ENCODE peak calls at places on chromosomes 2 and 18, in nine cellular contexts. L is IMR-90, U is GM23248, J is mesenchymal stem cell, K is mammary epithelial cell, O is hepatocyte, Z is astrocyte, N is HCT116, T is keratinocyte. X is an unnamed sample.

GRCh38 chr2:13240789-13241487 is 524.2 kb downstream of the TRIB2 start:
- DNase-seq in K (no peak), L (no peak), N (no peak), T (no peak), U (no peak), J (no peak), O (no peak), Z (no peak), X (no peak)

GRCh38 chr2:158325031-158325781 is 131.3 kb downstream of the CCDC148 start:
- DNase-seq in L (peak), K (peak), J (peak), T (no peak), U (peak), N (no peak), O (no peak), Z (peak), X (peak)

GRCh38 chr2:128754246-128754724 is 435.6 kb upstream of the HS6ST1 start:
- DNase-seq in L (no peak), K (no peak), O (no peak), U (no peak), Z (peak), N (no peak), T (no peak), J (peak), X (no peak)

GRCh38 chr2:28635251-28635650 is 116.4 kb upstream of the PPP1CB start:
- DNase-seq in L (no peak), Z (peak), T (no peak), N (no peak), O (no peak), K (no peak), U (no peak), J (no peak), X (no peak)

GRCh38 chr2:203683932-203684556 is 22.4 kb upstream of the CD28 start:
- DNase-seq in O (peak), K (peak), J (peak), T (peak), U (peak), L (peak), Z (peak), N (no peak), X (peak)

GRCh38 chr2:10356459-10356851 is 53.8 kb downstream of the HPCAL1 start:
- DNase-seq in U (no peak), N (no peak), J (no peak), O (no peak), L (no peak), T (no peak), Z (no peak), K (no peak), X (no peak)

GRCh38 chr2:12090072-12090471 is 343.6 kb downstream of the LPIN1 start:
- DNase-seq in T (no peak), N (no peak), Z (no peak), J (no peak), O (no peak), K (no peak), U (no peak), L (no peak), X (no peak)

GRCh38 chr2:67626656-67627055 is 229.5 kb downstream of the ETAA1 start:
- DNase-seq in L (peak), K (peak), N (no peak), U (peak), Z (peak), T (no peak), O (no peak), J (peak), X (no peak)

GRCh38 chr2:24054366-24055010 is 4.9 kb downstream of the FKBP1B start:
- DNase-seq in O (no peak), N (no peak), L (no peak), U (no peak), T (no peak), K (no peak), Z (no peak), J (no peak), X (no peak)

GRCh38 chr18:49214058-49214457 is 246.4 kb downstream of the DYM start:
- DNase-seq in U (no peak), L (no peak), J (no peak), Z (no peak), O (no peak), N (no peak), K (no peak), T (no peak), X (no peak)

GRCh38 chr2:240401781-240402551 is 33.5 kb upstream of the GPC1 start:
- DNase-seq in K (no peak), O (no peak), N (no peak), Z (no peak), J (no peak), L (no peak), U (no peak), T (no peak), X (no peak)

GRCh38 chr2:72092099-72092498 is 55.6 kb downstream of the CYP26B1 start:
- DNase-seq in Z (no peak), L (no peak), N (no peak), K (peak), O (no peak), T (no peak), U (no peak), J (no peak), X (no peak)

GRCh38 chr2:150690870-150691269 is 203.4 kb upstream of the RND3 start:
- DNase-seq in Z (no peak), T (no peak), O (no peak), J (peak), U (peak), N (no peak), K (peak), L (peak), X (no peak)

GRCh38 chr2:38239452-38239851 is 137.6 kb downstream of the ATL2 start:
- DNase-seq in N (no peak), U (no peak), L (no peak), O (no peak), Z (peak), J (no peak), K (peak), T (peak), X (no peak)

GRCh38 chr2:101699191-101699938 is 1.9 kb downstream of the MAP4K4 start:
- DNase-seq in Z (peak), L (no peak), O (no peak), J (peak), T (no peak), U (peak), N (no peak), K (no peak), X (peak)

GRCh38 chr18:55079481-55080350 is 120.5 kb upstream of the CCDC68 start:
- DNase-seq in T (no peak), N (no peak), J (no peak), O (no peak), L (no peak), Z (peak), K (no peak), U (no peak), X (no peak)

GRCh38 chr18:65983750-65984149 is 232.9 kb downstream of the CDH7 start:
- DNase-seq in K (no peak), U (no peak), O (no peak), J (peak), Z (no peak), T (no peak), N (no peak), L (no peak), X (peak)

GRCh38 chr2:199977984-199978415 is 22.6 kb downstream of the MAIP1 start:
- DNase-seq in L (peak), J (peak), O (peak), K (peak), T (no peak), U (peak), Z (peak), N (peak), X (peak)

GRCh38 chr2:227370791-227371312 is 8.3 kb downstream of the TM4SF20 start:
- DNase-seq in O (no peak), T (no peak), U (peak), K (peak), Z (peak), J (no peak), N (no peak), L (peak), X (peak)

GRCh38 chr2:198440833-198441232 is 636.4 kb downstream of the PLCL1 start:
- DNase-seq in L (no peak), O (no peak), U (no peak), Z (no peak), K (peak), T (peak), J (no peak), N (no peak), X (no peak)

GRCh38 chr2:69933254-69933828 is 18.4 kb downstream of the MXD1 start:
- DNase-seq in N (no peak), Z (no peak), K (no peak), U (no peak), L (no peak), J (peak), O (no peak), T (no peak), X (peak)

GRCh38 chr2:60532421-60532820 is 21.0 kb downstream of the BCL11A start:
- DNase-seq in T (no peak), O (no peak), L (no peak), N (no peak), Z (no peak), K (no peak), J (no peak), U (peak), X (no peak)

GRCh38 chr2:43851026-43851980 is 12.5 kb downstream of the ABCG8 start:
- DNase-seq in Z (no peak), K (no peak), N (no peak), J (no peak), O (no peak), L (no peak), T (no peak), U (no peak), X (no peak)

GRCh38 chr2:157897106-157897971 is 21.2 kb upstream of the ACVR1 start:
- DNase-seq in K (no peak), T (no peak), Z (no peak), J (no peak), U (no peak), O (no peak), L (no peak), N (no peak), X (no peak)

GRCh38 chr18:47931707-47932103 is 1.2 kb upstream of the SMAD2 start:
- DNase-seq in U (peak), N (no peak), J (no peak), O (peak), L (no peak), T (no peak), Z (no peak), K (no peak), X (no peak)

GRCh38 chr2:39546937-39547336 is 109.9 kb upstream of the MAP4K3 start:
- DNase-seq in N (no peak), L (peak), Z (peak), U (no peak), T (no peak), K (peak), O (no peak), J (peak), X (peak)

GRCh38 chr18:24991661-24992060 is 360.3 kb downstream of the ZNF521 start:
- DNase-seq in N (no peak), K (no peak), O (no peak), T (no peak), Z (no peak), L (peak), J (no peak), U (no peak), X (no peak)

GRCh38 chr18:54003195-54003594 is 221.3 kb downstream of the MBD2 start:
- DNase-seq in U (no peak), T (no peak), K (no peak), L (no peak), J (no peak), Z (no peak), N (no peak), O (no peak), X (no peak)

GRCh38 chr2:16167471-16168426 is 227.4 kb downstream of the MYCN start:
- DNase-seq in Z (no peak), K (no peak), N (no peak), J (no peak), T (no peak), L (no peak), O (no peak), U (no peak), X (no peak)
- H2AFZ ChIP-seq in Z (no peak), K (no peak), N (no peak), J (no peak), T (no peak), L (no peak), O (no peak), U (no peak), X (no peak)

DNA sequence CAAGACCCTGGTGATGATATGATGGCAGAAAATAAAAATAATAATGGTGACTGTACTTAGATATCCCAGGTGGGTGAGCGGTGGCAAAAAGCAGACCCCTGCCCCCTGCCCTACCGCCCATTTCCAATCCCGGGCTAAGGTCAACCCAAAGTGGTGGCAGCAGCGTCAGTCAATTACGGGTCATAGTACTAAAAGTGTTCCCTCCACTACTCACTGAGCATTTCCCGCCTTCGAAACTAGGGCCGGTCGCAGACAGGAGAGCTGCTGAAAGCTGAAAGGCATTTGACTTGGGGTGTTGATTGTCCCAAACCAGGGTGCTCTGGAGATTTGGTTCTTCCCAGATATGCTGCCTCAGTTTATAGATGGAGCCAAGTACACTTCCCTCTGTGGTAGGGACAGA is 169.2 kb downstream of the MSH2 start:
- DNase-seq in U (no peak), L (no peak), K (no peak), J (no peak), O (no peak), T (no peak), Z (no peak), N (no peak), X (no peak)
- H2AFZ ChIP-seq in U (no peak), L (no peak), K (no peak), J (no peak), O (no peak), T (no peak), Z (no peak), N (no peak), X (no peak)

GRCh38 chr2:189519631-189520387 is 60.8 kb downstream of the SLC40A1 start:
- DNase-seq in O (no peak), K (no peak), Z (no peak), U (no peak), J (no peak), T (no peak), L (no peak), N (no peak), X (no peak)

GRCh38 chr2:189526241-189526640 is 54.3 kb downstream of the SLC40A1 start:
- DNase-seq in U (no peak), T (no peak), J (no peak), L (no peak), Z (no peak), O (no peak), K (no peak), N (no peak), X (no peak)

GRCh38 chr2:189521686-189522434 is 58.7 kb downstream of the SLC40A1 start:
- DNase-seq in J (peak), N (no peak), K (no peak), O (no peak), U (no peak), Z (no peak), L (peak), T (no peak), X (peak)

GRCh38 chr2:189524746-189525145 is 55.8 kb downstream of the SLC40A1 start:
- DNase-seq in Z (no peak), O (no peak), K (no peak), N (no peak), L (no peak), T (no peak), U (no peak), J (no peak), X (no peak)

GRCh38 chr2:189522435-189523151 is 58.0 kb downstream of the SLC40A1 start:
- DNase-seq in U (no peak), J (no peak), L (no peak), N (no peak), O (peak), K (no peak), T (no peak), Z (no peak), X (no peak)
- H2AFZ ChIP-seq in U (peak), J (no peak), L (no peak), N (no peak), O (no peak), K (no peak), T (no peak), Z (no peak), X (peak)

DNA sequence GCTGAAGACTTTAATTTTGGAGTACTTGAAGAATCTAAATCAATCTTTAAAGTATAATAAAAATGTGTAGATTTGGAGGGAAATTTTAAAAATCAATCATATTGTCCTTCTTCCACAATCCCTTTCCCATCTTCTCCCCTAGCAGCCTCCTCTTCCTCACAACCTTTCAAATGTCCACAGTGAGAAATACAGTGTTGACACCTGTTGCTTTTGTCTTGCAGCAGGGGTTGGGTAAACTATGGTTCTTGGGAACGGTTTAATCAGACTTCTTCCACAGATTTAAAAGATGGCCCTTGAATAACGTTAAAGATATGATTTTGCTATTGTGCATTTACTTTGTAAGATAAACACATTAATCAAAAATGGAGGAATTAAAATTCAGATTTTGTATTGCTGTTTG is 113.8 kb upstream of the SLC1A4 start:
- DNase-seq in Z (no peak), L (no peak), O (no peak), K (no peak), N (no peak), U (no peak), J (no peak), T (no peak), X (no peak)
- H2AFZ ChIP-seq in Z (no peak), L (no peak), O (no peak), K (no peak), N (peak), U (no peak), J (no peak), T (no peak), X (no peak)

DNA sequence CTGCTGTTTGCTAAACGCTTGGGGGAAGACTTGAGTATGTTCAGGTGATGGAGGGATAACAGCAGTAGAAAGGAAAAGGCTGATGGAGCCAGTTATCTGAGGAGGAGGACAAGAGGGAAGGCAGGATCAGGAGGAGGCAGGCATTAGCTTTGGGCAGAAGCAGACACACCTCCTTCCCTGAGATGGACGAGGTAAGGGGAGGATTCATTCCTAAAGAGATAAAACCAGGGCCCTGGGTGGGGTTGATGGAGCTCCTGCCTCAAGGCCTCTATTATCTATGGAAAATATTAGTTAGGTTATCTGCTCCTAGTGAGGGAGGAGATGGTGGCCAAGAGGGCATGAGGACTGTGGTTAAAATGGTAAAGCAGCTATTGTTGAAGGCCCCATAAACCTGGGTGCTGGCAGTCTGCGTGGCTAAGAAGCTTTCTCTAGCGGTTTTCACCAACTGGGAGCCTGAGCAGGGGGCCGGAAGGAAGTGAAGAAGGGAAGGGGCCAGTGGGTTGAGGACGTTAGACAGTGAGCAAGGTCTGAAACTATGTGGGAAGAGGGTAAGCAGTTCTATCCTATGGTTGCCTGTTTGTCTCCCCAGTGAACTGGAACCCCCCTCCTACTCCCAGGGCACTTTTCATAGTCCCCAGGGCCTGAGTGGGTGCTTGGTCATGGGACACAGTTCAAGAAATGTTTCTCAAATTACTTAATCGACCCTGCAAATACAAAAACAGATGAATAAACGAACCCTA is 56.6 kb upstream of the HK2 start:
- DNase-seq in K (no peak), O (no peak), J (no peak), U (no peak), L (no peak), N (no peak), Z (no peak), T (no peak), X (no peak)
- H2AFZ ChIP-seq in K (no peak), O (no peak), J (no peak), U (no peak), L (peak), N (no peak), Z (no peak), T (no peak), X (no peak)

DNA sequence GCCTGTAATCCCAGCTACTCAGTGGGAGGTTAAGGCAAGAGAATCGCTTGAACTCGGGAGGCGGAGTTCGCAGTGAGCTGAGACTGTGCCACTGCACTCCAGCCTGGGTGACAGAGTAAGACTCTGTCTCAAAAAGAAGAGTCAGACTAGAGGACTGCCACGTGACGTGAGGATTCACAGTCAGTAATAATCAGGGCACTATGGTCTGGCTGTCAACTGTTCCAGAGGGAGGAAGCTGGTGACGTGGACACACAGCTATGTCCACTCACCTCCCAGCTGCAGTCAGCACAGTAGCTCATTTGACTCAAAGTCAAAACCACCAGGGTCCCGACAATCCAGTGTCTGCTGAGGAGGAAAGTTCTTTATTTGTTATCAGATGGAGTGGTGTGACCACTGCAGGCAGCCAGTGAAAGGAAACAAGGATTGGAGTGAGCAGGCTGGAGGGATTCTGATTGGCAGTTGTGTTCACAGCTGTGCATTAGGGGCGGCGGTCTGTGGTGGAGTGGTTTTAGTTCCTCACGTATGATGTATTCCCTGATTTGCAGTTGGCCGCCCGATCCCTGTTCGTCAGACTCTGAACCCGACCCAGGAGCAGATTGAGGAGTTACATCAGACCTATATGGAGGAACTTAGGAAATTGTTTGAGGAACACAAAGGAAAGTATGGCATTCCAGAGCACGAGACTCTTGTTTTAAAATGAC is 37.9 kb downstream of the MOGAT1 start:
- DNase-seq in U (peak), K (peak), O (peak), N (peak), J (peak), T (no peak), Z (peak), L (peak), X (peak)
- H2AFZ ChIP-seq in U (peak), K (peak), O (no peak), N (peak), J (peak), T (peak), Z (peak), L (peak), X (peak)

GRCh38 chr2:180761224-180761623 is 219.2 kb upstream of the UBE2E3 start:
- DNase-seq in O (peak), K (peak), U (peak), J (peak), L (peak), Z (peak), T (no peak), N (peak), X (peak)
- H2AFZ ChIP-seq in O (no peak), K (peak), U (peak), J (no peak), L (no peak), Z (peak), T (no peak), N (peak), X (no peak)

GRCh38 chr2:147609301-147609700 is 235.5 kb upstream of the ACVR2A start:
- DNase-seq in U (no peak), O (no peak), T (no peak), J (no peak), L (no peak), N (no peak), K (no peak), Z (no peak), X (no peak)
- H2AFZ ChIP-seq in U (no peak), O (no peak), T (no peak), J (no peak), L (no peak), N (no peak), K (no peak), Z (no peak), X (peak)

GRCh38 chr2:145729481-145729880 is 1209.6 kb upstream of the ZEB2 start:
- DNase-seq in Z (no peak), U (no peak), N (no peak), O (no peak), K (no peak), T (no peak), J (no peak), L (no peak), X (no peak)

GRCh38 chr2:145724499-145724898 is 1204.6 kb upstream of the ZEB2 start:
- DNase-seq in T (no peak), J (peak), U (peak), K (peak), Z (peak), O (no peak), N (no peak), L (no peak), X (no peak)

GRCh38 chr2:145721681-145722080 is 1201.8 kb upstream of the ZEB2 start:
- DNase-seq in K (no peak), N (no peak), U (no peak), O (no peak), T (no peak), J (no peak), L (no peak), Z (no peak), X (no peak)

GRCh38 chr2:145725876-145726275 is 1206.0 kb upstream of the ZEB2 start:
- DNase-seq in U (no peak), K (no peak), J (no peak), N (no peak), L (no peak), O (no peak), T (no peak), Z (no peak), X (no peak)

GRCh38 chr2:145723872-145724271 is 1204.0 kb upstream of the ZEB2 start:
- DNase-seq in J (no peak), L (no peak), Z (peak), U (no peak), T (no peak), K (no peak), O (no peak), N (no peak), X (no peak)
- H2AFZ ChIP-seq in J (no peak), L (no peak), Z (no peak), U (no peak), T (no peak), K (no peak), O (no peak), N (no peak), X (no peak)

X was measured in PC-3.